ENCODE peak calls at places on chromosomes 4 and X, in six cellular contexts. One of them, this sample, is unnamed.

GRCh38 chrX:29662101-29662500 is 553.3 kb upstream of the MAGEB2 start:
- DNase-seq in GM12865: no peak
- DNase-seq in HS-5: peak
- DNase-seq in GM23338: no peak
- DNase-seq in glutamatergic neuron: no peak
- DNase-seq in activated CD4-positive, alpha-beta memory T cell treated with anti-CD3 and anti-CD28 coated beads for 36 hours: no peak
- DNase-seq in this sample: peak

GRCh38 chr4:76279462-76279861 is 27.1 kb upstream of the STBD1 start:
- DNase-seq in GM12865: peak
- DNase-seq in HS-5: no peak
- DNase-seq in GM23338: no peak
- DNase-seq in glutamatergic neuron: no peak
- DNase-seq in activated CD4-positive, alpha-beta memory T cell treated with anti-CD3 and anti-CD28 coated beads for 36 hours: peak
- DNase-seq in this sample: no peak

GRCh38 chr4:7120341-7120740 is 52.5 kb upstream of the GRPEL1 start:
- DNase-seq in GM12865: peak
- DNase-seq in HS-5: no peak
- DNase-seq in GM23338: peak
- DNase-seq in glutamatergic neuron: no peak
- DNase-seq in activated CD4-positive, alpha-beta memory T cell treated with anti-CD3 and anti-CD28 coated beads for 36 hours: no peak
- DNase-seq in this sample: peak

GRCh38 chr4:145868637-145869409 is 69.8 kb downstream of the ZNF827 start:
- DNase-seq in GM12865: peak
- DNase-seq in HS-5: peak
- DNase-seq in GM23338: no peak
- DNase-seq in glutamatergic neuron: no peak
- DNase-seq in activated CD4-positive, alpha-beta memory T cell treated with anti-CD3 and anti-CD28 coated beads for 36 hours: no peak
- DNase-seq in this sample: no peak

GRCh38 chrX:120790118-120790517 is 85.5 kb downstream of the CT47B1 start:
- DNase-seq in GM12865: peak
- DNase-seq in HS-5: no peak
- DNase-seq in GM23338: peak
- DNase-seq in glutamatergic neuron: no peak
- DNase-seq in activated CD4-positive, alpha-beta memory T cell treated with anti-CD3 and anti-CD28 coated beads for 36 hours: peak
- DNase-seq in this sample: peak

GRCh38 chr4:1512738-1513660 is 106.8 kb upstream of the NKX1-1 start:
- DNase-seq in GM12865: no peak
- DNase-seq in HS-5: no peak
- DNase-seq in GM23338: peak
- DNase-seq in glutamatergic neuron: peak
- DNase-seq in activated CD4-positive, alpha-beta memory T cell treated with anti-CD3 and anti-CD28 coated beads for 36 hours: peak
- DNase-seq in this sample: no peak

GRCh38 chrX:830532-830931 is 199.9 kb downstream of the SHOX start:
- DNase-seq in GM12865: no peak
- DNase-seq in HS-5: no peak
- DNase-seq in GM23338: peak
- DNase-seq in glutamatergic neuron: no peak
- DNase-seq in activated CD4-positive, alpha-beta memory T cell treated with anti-CD3 and anti-CD28 coated beads for 36 hours: no peak
- DNase-seq in this sample: no peak

GRCh38 chrX:150980186-150980585 is 2.9 kb upstream of the HMGB3 start:
- DNase-seq in GM12865: no peak
- DNase-seq in HS-5: no peak
- DNase-seq in GM23338: no peak
- DNase-seq in glutamatergic neuron: no peak
- DNase-seq in activated CD4-positive, alpha-beta memory T cell treated with anti-CD3 and anti-CD28 coated beads for 36 hours: no peak
- DNase-seq in this sample: no peak

GRCh38 chr4:41346306-41347061 is 89.8 kb downstream of the UCHL1 start:
- DNase-seq in GM12865: no peak
- DNase-seq in HS-5: no peak
- DNase-seq in GM23338: no peak
- DNase-seq in glutamatergic neuron: no peak
- DNase-seq in activated CD4-positive, alpha-beta memory T cell treated with anti-CD3 and anti-CD28 coated beads for 36 hours: no peak
- DNase-seq in this sample: no peak

GRCh38 chrX:70444326-70445196 is at the start of gene DLG3:
- DNase-seq in GM12865: no peak
- DNase-seq in HS-5: no peak
- DNase-seq in GM23338: peak
- DNase-seq in glutamatergic neuron: peak
- DNase-seq in activated CD4-positive, alpha-beta memory T cell treated with anti-CD3 and anti-CD28 coated beads for 36 hours: peak
- DNase-seq in this sample: peak

GRCh38 chr4:133190098-133190497 is 41.0 kb downstream of the PCDH10 start:
- DNase-seq in GM12865: no peak
- DNase-seq in HS-5: no peak
- DNase-seq in GM23338: no peak
- DNase-seq in glutamatergic neuron: no peak
- DNase-seq in activated CD4-positive, alpha-beta memory T cell treated with anti-CD3 and anti-CD28 coated beads for 36 hours: no peak
- DNase-seq in this sample: peak

GRCh38 chrX:13254076-13254785 is 65.6 kb downstream of the ATXN3L start:
- DNase-seq in GM12865: peak
- DNase-seq in HS-5: no peak
- DNase-seq in GM23338: no peak
- DNase-seq in glutamatergic neuron: no peak
- DNase-seq in activated CD4-positive, alpha-beta memory T cell treated with anti-CD3 and anti-CD28 coated beads for 36 hours: peak
- DNase-seq in this sample: peak

GRCh38 chr4:184453402-184454160 is 20.8 kb downstream of the IRF2 start:
- DNase-seq in GM12865: peak
- DNase-seq in HS-5: no peak
- DNase-seq in GM23338: peak
- DNase-seq in glutamatergic neuron: no peak
- DNase-seq in activated CD4-positive, alpha-beta memory T cell treated with anti-CD3 and anti-CD28 coated beads for 36 hours: peak
- DNase-seq in this sample: peak

GRCh38 chr4:7295201-7295916 is 103.0 kb downstream of the SORCS2 start:
- DNase-seq in GM12865: no peak
- DNase-seq in HS-5: no peak
- DNase-seq in GM23338: no peak
- DNase-seq in glutamatergic neuron: no peak
- DNase-seq in activated CD4-positive, alpha-beta memory T cell treated with anti-CD3 and anti-CD28 coated beads for 36 hours: no peak
- DNase-seq in this sample: no peak

GRCh38 chrX:46913710-46914109 is 1.5 kb downstream of the JADE3 start:
- DNase-seq in GM12865: peak
- DNase-seq in HS-5: no peak
- DNase-seq in GM23338: peak
- DNase-seq in glutamatergic neuron: no peak
- DNase-seq in activated CD4-positive, alpha-beta memory T cell treated with anti-CD3 and anti-CD28 coated beads for 36 hours: peak
- DNase-seq in this sample: no peak

GRCh38 chr4:160299608-160300007 is 1196.7 kb downstream of the RAPGEF2 start:
- DNase-seq in GM12865: no peak
- DNase-seq in HS-5: no peak
- DNase-seq in GM23338: no peak
- DNase-seq in glutamatergic neuron: no peak
- DNase-seq in activated CD4-positive, alpha-beta memory T cell treated with anti-CD3 and anti-CD28 coated beads for 36 hours: no peak
- DNase-seq in this sample: peak

GRCh38 chr4:185734214-185734613 is 77.8 kb downstream of the SORBS2 start:
- DNase-seq in GM12865: peak
- DNase-seq in HS-5: no peak
- DNase-seq in GM23338: no peak
- DNase-seq in glutamatergic neuron: no peak
- DNase-seq in activated CD4-positive, alpha-beta memory T cell treated with anti-CD3 and anti-CD28 coated beads for 36 hours: no peak
- DNase-seq in this sample: no peak

GRCh38 chrX:40260123-40260751 is 162.5 kb upstream of the BCOR start:
- DNase-seq in GM12865: no peak
- DNase-seq in HS-5: no peak
- DNase-seq in GM23338: no peak
- DNase-seq in glutamatergic neuron: no peak
- DNase-seq in activated CD4-positive, alpha-beta memory T cell treated with anti-CD3 and anti-CD28 coated beads for 36 hours: no peak
- DNase-seq in this sample: no peak

GRCh38 chrX:49276671-49277519 is 7.3 kb downstream of the PPP1R3F start:
- DNase-seq in GM12865: no peak
- DNase-seq in HS-5: no peak
- DNase-seq in GM23338: no peak
- DNase-seq in glutamatergic neuron: no peak
- DNase-seq in activated CD4-positive, alpha-beta memory T cell treated with anti-CD3 and anti-CD28 coated beads for 36 hours: peak
- DNase-seq in this sample: no peak

This sample was measured in LHCN-M2.